ENCODE peak calls at places on chromosomes 5 and 9, in five cellular contexts. V is CD8-positive, alpha-beta memory T cell; N is AG08396; D is HuH-7.5; Y is WTC11. E is an unnamed sample.

GRCh38 chr9:109440797-109441287 is 57.3 kb downstream of the PTPN3 start:
- DNase-seq in V (no peak), N (peak), D (peak), Y (peak), E (no peak)

GRCh38 chr9:17063535-17064135 is 71.2 kb upstream of the CNTLN start:
- DNase-seq in V (no peak), N (peak), D (no peak), Y (no peak), E (no peak)

GRCh38 chr9:107249665-107250285 is 33.3 kb upstream of the RAD23B start:
- DNase-seq in V (no peak), N (no peak), D (no peak), Y (no peak), E (no peak)

GRCh38 chr9:81456431-81456970 is 232.8 kb downstream of the TLE1 start:
- DNase-seq in V (no peak), N (peak), D (no peak), Y (no peak), E (no peak)

GRCh38 chr5:29378104-29378503 is 1815.4 kb upstream of the CDH6 start:
- DNase-seq in V (no peak), N (no peak), D (no peak), Y (no peak), E (no peak)

GRCh38 chr9:80191108-80191507 is 619.3 kb downstream of the TLE4 start:
- DNase-seq in V (no peak), N (peak), D (no peak), Y (no peak), E (no peak)

GRCh38 chr5:56588636-56589485 is 226.5 kb upstream of the MAP3K1 start:
- DNase-seq in V (peak), N (no peak), D (no peak), Y (peak), E (no peak)

GRCh38 chr9:136053757-136054142 is 41.3 kb downstream of the NACC2 start:
- DNase-seq in V (no peak), N (no peak), D (no peak), Y (no peak), E (no peak)

GRCh38 chr5:159058928-159059636 is 40.6 kb downstream of the EBF1 start:
- DNase-seq in V (no peak), N (no peak), D (no peak), Y (no peak), E (no peak)

GRCh38 chr9:68780735-68781134 is 75.7 kb downstream of the PIP5K1B start:
- DNase-seq in V (no peak), N (no peak), D (no peak), Y (no peak), E (no peak)

GRCh38 chr9:96331236-96331947 is 29.4 kb upstream of the HSD17B3 start:
- DNase-seq in V (no peak), N (no peak), D (no peak), Y (no peak), E (no peak)

GRCh38 chr9:121288874-121289553 is 21.1 kb downstream of the GSN start:
- DNase-seq in V (no peak), N (no peak), D (no peak), Y (peak), E (peak)

GRCh38 chr9:72486606-72486955 is 34.8 kb upstream of the TMC1 start:
- DNase-seq in V (no peak), N (no peak), D (no peak), Y (no peak), E (no peak)

GRCh38 chr9:5951686-5952211 is 61.1 kb downstream of the MLANA start:
- DNase-seq in V (no peak), N (peak), D (no peak), Y (no peak), E (no peak)

GRCh38 chr5:59450245-59450644 is 443.3 kb downstream of the PDE4D start:
- DNase-seq in V (no peak), N (no peak), D (no peak), Y (no peak), E (no peak)

GRCh38 chr5:14166437-14166836 is 23.3 kb downstream of the TRIO start:
- DNase-seq in V (no peak), N (no peak), D (no peak), Y (no peak), E (no peak)

GRCh38 chr5:112253478-112254250 is 165.4 kb downstream of the EPB41L4A start:
- DNase-seq in V (no peak), N (no peak), D (no peak), Y (no peak), E (no peak)

GRCh38 chr9:115650768-115651167 is 502.8 kb upstream of the PAPPA start:
- DNase-seq in V (no peak), N (peak), D (no peak), Y (no peak), E (no peak)

GRCh38 chr9:69085523-69086283 is 50.2 kb downstream of the FXN start:
- DNase-seq in V (no peak), N (no peak), D (no peak), Y (no peak), E (no peak)

GRCh38 chr5:172106511-172107356 is 81.3 kb downstream of the STK10 start:
- DNase-seq in V (peak), N (peak), D (peak), Y (peak), E (no peak)

GRCh38 chr9:69594180-69594579 is 78.0 kb downstream of the APBA1 start:
- DNase-seq in V (no peak), N (no peak), D (no peak), Y (no peak), E (no peak)

GRCh38 chr5:41252036-41252435 is 38.7 kb upstream of the C6 start:
- DNase-seq in V (no peak), N (peak), D (no peak), Y (no peak), E (no peak)

GRCh38 chr9:129170229-129170628 is 7.8 kb downstream of the IER5L start:
- DNase-seq in V (no peak), N (no peak), D (no peak), Y (no peak), E (no peak)

GRCh38 chr5:145062280-145062679 is 772.9 kb downstream of the PRELID2 start:
- DNase-seq in V (no peak), N (peak), D (no peak), Y (no peak), E (no peak)